ENCODE peak calls at places on chromosomes 16 and 17, in four cellular contexts. C is AG04450, S is hepatocyte, N is dorsolateral prefrontal cortex. W is an unnamed sample. For H3K27me3, the result is how much of the 10 kb centered on the place peaks cover.

GRCh38 chr16:50742521-50743150 is 750 bp downstream of the CYLD start:
- DNase-seq in C (no peak), S (peak), N (no peak), W (peak)

GRCh38 chr16:51305337-51305736 is 154.3 kb upstream of the SALL1 start:
- DNase-seq in S (no peak), C (no peak), N (no peak), W (no peak)

GRCh38 chr17:19753661-19754463 is 5.8 kb upstream of the ALDH3A1 start:
- DNase-seq in C (no peak), N (peak), S (no peak), W (peak)

GRCh38 chr16:35506018-35506897 is 2046.8 kb downstream of the TP53TG3F start:
- DNase-seq in N (no peak), S (no peak), C (no peak), W (no peak)

GRCh38 chr16:35102780-35103403 is 1643.5 kb downstream of the TP53TG3F start:
- DNase-seq in N (no peak), C (no peak), S (no peak), W (no peak)

GRCh38 chr17:13597723-13598347 is 3.9 kb downstream of the HS3ST3A1 start:
- DNase-seq in C (no peak), S (peak), N (no peak), W (peak)

GRCh38 chr17:82094931-82095776 is 2.9 kb downstream of the FASN start:
- DNase-seq in N (no peak), C (no peak), S (no peak), W (no peak)

GRCh38 chr17:49887086-49887743 is 39.3 kb upstream of the TAC4 start:
- DNase-seq in C (no peak), S (peak), N (no peak), W (peak)

GRCh38 chr17:72985882-72986720 is 106.4 kb downstream of the SLC39A11 start:
- DNase-seq in S (peak), C (peak), N (peak), W (peak)

GRCh38 chr16:56353054-56353921 is 72.1 kb downstream of the AMFR start:
- DNase-seq in N (no peak), S (no peak), C (no peak), W (peak)

GRCh38 chr16:82146957-82147356 is 23.1 kb downstream of the MPHOSPH6 start:
- DNase-seq in S (no peak), C (no peak), N (peak), W (no peak)

GRCh38 chr16:31276600-31276999 is 16.8 kb downstream of the ITGAM start:
- DNase-seq in S (no peak), N (no peak), C (no peak), W (no peak)

GRCh38 chr16:69031877-69032301 is 73.6 kb upstream of the HAS3 start:
- DNase-seq in C (no peak), S (peak), N (no peak), W (no peak)

GRCh38 chr16:3637371-3637923 is 17.0 kb upstream of the DNASE1 start:
- DNase-seq in C (no peak), N (no peak), S (peak), W (peak)

GRCh38 chr17:47620503-47621245 is 29.0 kb upstream of the KPNB1 start:
- DNase-seq in C (no peak), N (no peak), S (no peak), W (no peak)

GRCh38 chr17:82031885-82032627 is 578 bp downstream of the RAC3 start:
- DNase-seq in S (peak), C (no peak), N (no peak), W (peak)

GRCh38 chr16:1102921-1103648 is 7.0 kb upstream of the C1QTNF8 start:
- DNase-seq in S (peak), C (no peak), N (no peak), W (no peak)

GRCh38 chr17:13671771-13672170 is 70.0 kb upstream of the HS3ST3A1 start:
- DNase-seq in C (no peak), S (no peak), N (no peak), W (peak)

GRCh38 chr16:11949527-11949926 is 7.7 kb upstream of the NPIPB2 start:
- DNase-seq in S (peak), N (no peak), C (no peak), W (peak)

GRCh38 chr16:68823401-68823800 is 19.9 kb upstream of the TANGO6 start:
- DNase-seq in C (peak), S (peak), N (no peak), W (peak)

GRCh38 chr16:63323055-63323454 is 1286.8 kb upstream of the CDH8 start:
- DNase-seq in C (no peak), S (no peak), N (no peak), W (no peak)

GRCh38 chr17:34010534-34010933 is 244.6 kb upstream of the CCL2 start:
- DNase-seq in N (no peak), C (no peak), S (no peak), W (no peak)

GRCh38 chr16:6018848-6019489 is 921.4 kb upstream of the EEF2KMT start:
- DNase-seq in S (peak), C (no peak), N (no peak), W (peak)

GRCh38 chr16:56860226-56861020 is 4.6 kb upstream of the SLC12A3 start:
- DNase-seq in N (no peak), S (no peak), C (no peak), W (no peak)

GRCh38 chr16:11639925-11640899 is 28.0 kb upstream of the SNN start:
- DNase-seq in S (peak), N (peak), C (peak), W (no peak)

GRCh38 chr16:73365010-73365409 is 317.1 kb upstream of the ZFHX3 start:
- DNase-seq in S (peak), C (peak), N (no peak), W (no peak)

GRCh38 chr17:53837131-53837530 is 14.4 kb downstream of the KIF2B start:
- DNase-seq in S (no peak), C (no peak), N (no peak), W (no peak)

GRCh38 chr17:81422776-81423697 is 27.8 kb downstream of the BAHCC1 start:
- DNase-seq in C (peak), N (no peak), S (peak), W (peak)

GRCh38 chr16:58384437-58385055 is 7.7 kb upstream of the GINS3 start:
- DNase-seq in C (no peak), S (no peak), N (no peak), W (no peak)

GRCh38 chr16:82405696-82406095 is 221.1 kb upstream of the CDH13 start:
- DNase-seq in C (no peak), S (no peak), N (no peak), W (no peak)

DNA sequence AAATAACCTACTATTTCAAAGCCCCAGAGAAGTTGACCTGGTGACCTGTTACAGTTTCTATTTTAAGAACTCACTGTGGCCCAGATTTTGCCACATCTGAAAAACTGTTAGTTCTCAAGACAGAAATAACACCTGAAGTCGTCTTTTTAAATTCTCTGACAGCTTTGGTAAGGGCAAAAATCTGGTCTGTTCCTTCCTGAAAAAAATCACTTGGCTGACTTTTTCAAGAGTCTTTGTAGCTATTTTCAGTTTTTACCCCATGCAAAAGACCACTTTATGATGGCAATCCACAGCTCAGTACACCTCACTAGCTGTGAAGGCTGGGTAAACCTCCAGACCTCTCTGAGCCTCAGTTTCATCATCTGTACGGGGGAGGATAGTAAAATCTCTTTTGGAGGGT is 60.7 kb upstream of the SREBF1 start:
- DNase-seq in N (no peak), C (no peak), S (no peak), W (no peak)
- H3K4me3 ChIP-seq in N (no peak), C (no peak), S (no peak), W (no peak)

GRCh38 chr17:40818343-40818732 is 4.1 kb downstream of the KRT10 start:
- DNase-seq in N (no peak), C (no peak), S (no peak), W (no peak)
- H3K27me3 ChIP-seq in N (under half), C (under half), S (under half), W (under half)

DNA sequence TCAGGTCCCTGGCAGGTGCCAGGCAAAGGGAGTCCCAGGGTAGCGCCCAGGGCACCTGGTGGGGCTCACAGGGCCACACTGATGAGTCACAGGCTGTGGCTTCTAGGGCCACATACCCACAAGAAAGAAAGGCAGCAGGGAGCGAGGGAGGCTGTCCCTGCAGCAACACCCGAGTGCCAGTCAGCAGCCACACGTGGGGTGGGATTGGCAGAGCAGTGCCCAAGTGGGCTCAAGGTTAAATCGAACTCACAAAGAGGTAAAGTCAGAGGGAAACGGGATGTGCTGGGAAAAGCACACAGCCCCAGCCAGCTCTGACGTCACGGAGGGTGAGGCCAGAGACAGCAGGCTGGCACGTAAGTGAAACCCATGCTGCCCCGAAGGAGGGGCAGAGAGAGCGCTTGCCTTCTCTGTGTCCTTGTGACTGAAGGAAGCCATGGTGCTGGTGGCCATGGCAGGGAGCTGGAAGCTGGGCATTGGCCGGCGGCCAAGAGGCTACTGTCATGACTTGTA is 33.8 kb downstream of the FA2H start:
- DNase-seq in N (peak), S (no peak), C (no peak), W (peak)
- H3K4me3 ChIP-seq in N (peak), S (no peak), C (no peak), W (no peak)

GRCh38 chr17:77756028-77756427 is 202.5 kb upstream of the TNRC6C start:
- DNase-seq in S (no peak), N (no peak), C (no peak), W (no peak)

GRCh38 chr17:77753691-77754265 is 204.7 kb upstream of the TNRC6C start:
- DNase-seq in S (no peak), C (no peak), N (peak), W (peak)

GRCh38 chr17:77755410-77755963 is 203.0 kb upstream of the TNRC6C start:
- DNase-seq in S (no peak), N (peak), C (no peak), W (no peak)

GRCh38 chr17:77753246-77753645 is 205.3 kb upstream of the TNRC6C start:
- DNase-seq in S (no peak), C (no peak), N (no peak), W (no peak)

GRCh38 chr17:77754956-77755355 is 203.5 kb upstream of the TNRC6C start:
- DNase-seq in C (no peak), N (no peak), S (no peak), W (no peak)
- H3K27me3 ChIP-seq in C (under half), N (under half), S (under half), W (under half)

GRCh38 chr17:31533546-31534155 is 142.2 kb downstream of the RAB11FIP4 start:
- DNase-seq in S (peak), C (peak), N (no peak), W (peak)

GRCh38 chr17:31536451-31536850 is 145.0 kb downstream of the RAB11FIP4 start:
- DNase-seq in C (no peak), N (no peak), S (no peak), W (no peak)

GRCh38 chr17:31534223-31534888 is 142.9 kb downstream of the RAB11FIP4 start:
- DNase-seq in C (no peak), N (no peak), S (no peak), W (no peak)

GRCh38 chr17:31537558-31537957 is 146.1 kb downstream of the RAB11FIP4 start:
- DNase-seq in S (no peak), C (no peak), N (no peak), W (no peak)

GRCh38 chr17:31535581-31535981 is 144.1 kb downstream of the RAB11FIP4 start:
- DNase-seq in S (no peak), C (no peak), N (no peak), W (no peak)
- H3K4me3 ChIP-seq in S (no peak), C (no peak), N (no peak), W (no peak)

DNA sequence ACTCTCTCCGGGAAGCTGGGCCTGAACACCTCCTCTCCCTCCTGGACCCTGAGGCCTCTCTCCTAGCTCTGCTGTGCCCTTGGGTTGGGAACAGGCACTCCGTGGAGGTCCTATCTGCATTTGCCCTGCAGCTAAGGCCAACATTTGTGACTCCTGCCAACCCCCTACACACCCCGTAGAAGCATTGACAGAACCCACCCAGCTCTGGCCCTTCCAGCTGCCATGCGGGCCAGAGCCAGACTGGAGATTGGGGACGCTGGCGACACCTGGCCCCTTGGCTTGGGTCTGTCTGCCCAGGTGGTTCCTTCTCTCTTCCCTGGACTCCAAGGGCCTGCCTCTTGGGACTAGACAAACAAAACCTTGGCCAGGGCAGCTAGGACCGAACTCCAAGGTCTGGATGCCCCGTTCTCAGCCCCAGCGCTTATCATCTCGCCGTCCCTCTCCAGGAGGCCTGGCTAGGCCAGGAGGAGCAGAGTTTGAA is 644 bp upstream of the RHBDF2 start:
- DNase-seq in C (no peak), S (peak), N (no peak), W (no peak)
- H3K27me3 ChIP-seq in C (under half), S (under half), N (under half), W (under half)

DNA sequence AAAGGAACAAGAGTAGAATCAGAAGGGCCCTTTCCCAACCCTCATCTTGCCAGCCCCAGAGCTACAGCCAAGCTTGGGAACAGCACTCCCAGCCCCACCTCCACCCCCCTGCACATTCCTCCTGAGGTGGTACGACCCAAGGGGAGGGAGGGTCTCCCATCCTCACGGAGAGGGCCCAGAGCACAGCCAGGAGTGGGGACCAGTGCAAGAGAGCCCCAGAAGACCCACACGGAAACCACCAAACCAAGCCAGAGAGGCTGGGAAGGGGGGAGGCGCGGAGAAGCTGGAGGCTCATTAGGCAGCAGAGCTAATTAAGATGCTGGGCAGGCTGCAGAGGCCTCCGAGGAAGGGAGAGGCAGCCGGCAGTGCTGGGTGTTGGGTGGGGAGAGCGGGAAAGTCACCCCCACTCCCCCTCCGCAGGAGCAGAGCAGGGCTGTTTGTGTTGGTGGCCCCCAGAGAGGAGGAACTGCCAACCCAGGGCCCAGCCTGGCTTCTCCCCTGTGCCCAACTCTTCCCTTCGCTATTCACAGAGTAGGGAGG is 2.4 kb downstream of the CACNB1 start:
- DNase-seq in N (no peak), C (no peak), S (no peak), W (peak)
- H3K4me3 ChIP-seq in N (peak), C (no peak), S (no peak), W (peak)